ENCODE peak calls at places on chromosome 15, in nine cellular contexts. One of them, this sample, is unnamed.

GRCh38 chr15:100194955-100195354 is 146.8 kb downstream of the ADAMTS17 start:
- DNase-seq in body of pancreas: no peak
- DNase-seq in bronchial epithelial cell: no peak
- DNase-seq in kidney epithelial cell: no peak
- DNase-seq in stimulated activated CD8-positive, alpha-beta memory T cell treated with anti-CD3 and anti-CD28 coated beads, Interleukin-15, amount 100 ng/mL, for 1 hour: no peak
- DNase-seq in H54: no peak
- DNase-seq in amniotic stem cell: no peak
- DNase-seq in naive thymus-derived CD8-positive, alpha-beta T cell: no peak
- DNase-seq in psoas muscle: no peak
- DNase-seq in this sample: no peak

GRCh38 chr15:46126581-46126980 is 491.8 kb downstream of the SQOR start:
- DNase-seq in psoas muscle: no peak
- DNase-seq in stimulated activated CD8-positive, alpha-beta memory T cell treated with anti-CD3 and anti-CD28 coated beads, Interleukin-15, amount 100 ng/mL, for 1 hour: no peak
- DNase-seq in H54: no peak
- DNase-seq in body of pancreas: no peak
- DNase-seq in amniotic stem cell: peak; percentile 2
- DNase-seq in kidney epithelial cell: no peak
- DNase-seq in bronchial epithelial cell: no peak
- DNase-seq in naive thymus-derived CD8-positive, alpha-beta T cell: no peak
- DNase-seq in this sample: no peak

GRCh38 chr15:95495033-95495541 is 835.4 kb upstream of the NR2F2 start:
- DNase-seq in body of pancreas: no peak
- DNase-seq in psoas muscle: no peak
- DNase-seq in stimulated activated CD8-positive, alpha-beta memory T cell treated with anti-CD3 and anti-CD28 coated beads, Interleukin-15, amount 100 ng/mL, for 1 hour: no peak
- DNase-seq in H54: no peak
- DNase-seq in bronchial epithelial cell: no peak
- DNase-seq in kidney epithelial cell: no peak
- DNase-seq in amniotic stem cell: no peak
- DNase-seq in naive thymus-derived CD8-positive, alpha-beta T cell: no peak
- DNase-seq in this sample: no peak

GRCh38 chr15:80950291-80951078 is 39.1 kb downstream of the MESD start:
- DNase-seq in amniotic stem cell: no peak
- DNase-seq in H54: no peak
- DNase-seq in stimulated activated CD8-positive, alpha-beta memory T cell treated with anti-CD3 and anti-CD28 coated beads, Interleukin-15, amount 100 ng/mL, for 1 hour: no peak
- DNase-seq in body of pancreas: no peak
- DNase-seq in naive thymus-derived CD8-positive, alpha-beta T cell: no peak
- DNase-seq in bronchial epithelial cell: no peak
- DNase-seq in psoas muscle: no peak
- DNase-seq in kidney epithelial cell: no peak
- DNase-seq in this sample: no peak

GRCh38 chr15:75349851-75350588 is 3.2 kb downstream of the NEIL1 start:
- DNase-seq in bronchial epithelial cell: no peak
- DNase-seq in kidney epithelial cell: no peak
- DNase-seq in stimulated activated CD8-positive, alpha-beta memory T cell treated with anti-CD3 and anti-CD28 coated beads, Interleukin-15, amount 100 ng/mL, for 1 hour: peak; percentile 50
- DNase-seq in amniotic stem cell: no peak
- DNase-seq in body of pancreas: no peak
- DNase-seq in psoas muscle: no peak
- DNase-seq in H54: no peak
- DNase-seq in naive thymus-derived CD8-positive, alpha-beta T cell: peak; percentile 78
- DNase-seq in this sample: peak; percentile 85

GRCh38 chr15:65902373-65902772 is 33.1 kb downstream of the RAB11A start:
- DNase-seq in stimulated activated CD8-positive, alpha-beta memory T cell treated with anti-CD3 and anti-CD28 coated beads, Interleukin-15, amount 100 ng/mL, for 1 hour: no peak
- DNase-seq in psoas muscle: no peak
- DNase-seq in kidney epithelial cell: peak; percentile 73
- DNase-seq in naive thymus-derived CD8-positive, alpha-beta T cell: peak; percentile 26
- DNase-seq in bronchial epithelial cell: peak; percentile 95
- DNase-seq in body of pancreas: peak; percentile 34
- DNase-seq in amniotic stem cell: no peak
- DNase-seq in H54: peak; percentile 12
- DNase-seq in this sample: no peak

GRCh38 chr15:25173241-25174028 is 218.6 kb downstream of the SNRPN start:
- DNase-seq in kidney epithelial cell: no peak
- DNase-seq in psoas muscle: peak; percentile 1
- DNase-seq in H54: no peak
- DNase-seq in amniotic stem cell: no peak
- DNase-seq in body of pancreas: peak; percentile 3
- DNase-seq in naive thymus-derived CD8-positive, alpha-beta T cell: no peak
- DNase-seq in bronchial epithelial cell: no peak
- DNase-seq in stimulated activated CD8-positive, alpha-beta memory T cell treated with anti-CD3 and anti-CD28 coated beads, Interleukin-15, amount 100 ng/mL, for 1 hour: no peak
- DNase-seq in this sample: no peak

GRCh38 chr15:52078876-52079700 is 33.5 kb downstream of the BCL2L10 start:
- DNase-seq in naive thymus-derived CD8-positive, alpha-beta T cell: peak; percentile 81
- DNase-seq in psoas muscle: peak; percentile 75
- DNase-seq in bronchial epithelial cell: no peak
- DNase-seq in body of pancreas: peak; percentile 82
- DNase-seq in stimulated activated CD8-positive, alpha-beta memory T cell treated with anti-CD3 and anti-CD28 coated beads, Interleukin-15, amount 100 ng/mL, for 1 hour: peak; percentile 79
- DNase-seq in amniotic stem cell: peak; percentile 36
- DNase-seq in H54: no peak
- DNase-seq in kidney epithelial cell: no peak
- DNase-seq in this sample: peak; percentile 64

GRCh38 chr15:42608110-42608531 is 32.7 kb downstream of the STARD9 start:
- DNase-seq in stimulated activated CD8-positive, alpha-beta memory T cell treated with anti-CD3 and anti-CD28 coated beads, Interleukin-15, amount 100 ng/mL, for 1 hour: peak; percentile 16
- DNase-seq in psoas muscle: no peak
- DNase-seq in amniotic stem cell: no peak
- DNase-seq in naive thymus-derived CD8-positive, alpha-beta T cell: peak; percentile 35
- DNase-seq in kidney epithelial cell: peak; percentile 50
- DNase-seq in H54: no peak
- DNase-seq in bronchial epithelial cell: no peak
- DNase-seq in body of pancreas: no peak
- DNase-seq in this sample: peak; percentile 50

GRCh38 chr15:71476823-71477222 is 333.5 kb upstream of the NR2E3 start:
- DNase-seq in naive thymus-derived CD8-positive, alpha-beta T cell: no peak
- DNase-seq in amniotic stem cell: no peak
- DNase-seq in body of pancreas: no peak
- DNase-seq in H54: no peak
- DNase-seq in kidney epithelial cell: no peak
- DNase-seq in stimulated activated CD8-positive, alpha-beta memory T cell treated with anti-CD3 and anti-CD28 coated beads, Interleukin-15, amount 100 ng/mL, for 1 hour: no peak
- DNase-seq in bronchial epithelial cell: no peak
- DNase-seq in psoas muscle: no peak
- DNase-seq in this sample: no peak

GRCh38 chr15:74428442-74428787 is 5.3 kb downstream of the SEMA7A start:
- DNase-seq in stimulated activated CD8-positive, alpha-beta memory T cell treated with anti-CD3 and anti-CD28 coated beads, Interleukin-15, amount 100 ng/mL, for 1 hour: no peak
- DNase-seq in bronchial epithelial cell: no peak
- DNase-seq in psoas muscle: no peak
- DNase-seq in kidney epithelial cell: no peak
- DNase-seq in body of pancreas: no peak
- DNase-seq in naive thymus-derived CD8-positive, alpha-beta T cell: no peak
- DNase-seq in amniotic stem cell: no peak
- DNase-seq in H54: no peak
- DNase-seq in this sample: no peak

GRCh38 chr15:48191574-48192225 is at the start of gene CTXN2:
- DNase-seq in amniotic stem cell: no peak
- DNase-seq in psoas muscle: no peak
- DNase-seq in bronchial epithelial cell: peak; percentile 8
- DNase-seq in naive thymus-derived CD8-positive, alpha-beta T cell: no peak
- DNase-seq in body of pancreas: no peak
- DNase-seq in stimulated activated CD8-positive, alpha-beta memory T cell treated with anti-CD3 and anti-CD28 coated beads, Interleukin-15, amount 100 ng/mL, for 1 hour: no peak
- DNase-seq in kidney epithelial cell: no peak
- DNase-seq in H54: no peak
- DNase-seq in this sample: no peak

GRCh38 chr15:98881526-98882517 is 125.8 kb downstream of the PGPEP1L start:
- DNase-seq in body of pancreas: peak; percentile 36
- DNase-seq in bronchial epithelial cell: peak; percentile 69
- DNase-seq in naive thymus-derived CD8-positive, alpha-beta T cell: no peak
- DNase-seq in amniotic stem cell: no peak
- DNase-seq in kidney epithelial cell: no peak
- DNase-seq in H54: no peak
- DNase-seq in stimulated activated CD8-positive, alpha-beta memory T cell treated with anti-CD3 and anti-CD28 coated beads, Interleukin-15, amount 100 ng/mL, for 1 hour: no peak
- DNase-seq in psoas muscle: no peak
- DNase-seq in this sample: no peak

GRCh38 chr15:68553594-68553993 is 25.2 kb upstream of the CORO2B start:
- DNase-seq in H54: no peak
- DNase-seq in stimulated activated CD8-positive, alpha-beta memory T cell treated with anti-CD3 and anti-CD28 coated beads, Interleukin-15, amount 100 ng/mL, for 1 hour: no peak
- DNase-seq in psoas muscle: no peak
- DNase-seq in bronchial epithelial cell: no peak
- DNase-seq in naive thymus-derived CD8-positive, alpha-beta T cell: no peak
- DNase-seq in kidney epithelial cell: no peak
- DNase-seq in amniotic stem cell: no peak
- DNase-seq in body of pancreas: no peak
- DNase-seq in this sample: no peak

GRCh38 chr15:58292761-58293175 is 139.0 kb upstream of the LIPC start:
- DNase-seq in amniotic stem cell: no peak
- DNase-seq in bronchial epithelial cell: no peak
- DNase-seq in psoas muscle: no peak
- DNase-seq in H54: no peak
- DNase-seq in naive thymus-derived CD8-positive, alpha-beta T cell: no peak
- DNase-seq in body of pancreas: no peak
- DNase-seq in kidney epithelial cell: no peak
- DNase-seq in stimulated activated CD8-positive, alpha-beta memory T cell treated with anti-CD3 and anti-CD28 coated beads, Interleukin-15, amount 100 ng/mL, for 1 hour: no peak
- DNase-seq in this sample: no peak

GRCh38 chr15:101126618-101127502 is 125.0 kb downstream of the CHSY1 start:
- DNase-seq in stimulated activated CD8-positive, alpha-beta memory T cell treated with anti-CD3 and anti-CD28 coated beads, Interleukin-15, amount 100 ng/mL, for 1 hour: no peak
- DNase-seq in kidney epithelial cell: no peak
- DNase-seq in H54: no peak
- DNase-seq in body of pancreas: no peak
- DNase-seq in bronchial epithelial cell: no peak
- DNase-seq in amniotic stem cell: no peak
- DNase-seq in naive thymus-derived CD8-positive, alpha-beta T cell: no peak
- DNase-seq in psoas muscle: no peak
- DNase-seq in this sample: no peak

GRCh38 chr15:80609512-80609946 is 85.6 kb upstream of the ABHD17C start:
- DNase-seq in bronchial epithelial cell: peak; percentile 66
- DNase-seq in psoas muscle: no peak
- DNase-seq in stimulated activated CD8-positive, alpha-beta memory T cell treated with anti-CD3 and anti-CD28 coated beads, Interleukin-15, amount 100 ng/mL, for 1 hour: no peak
- DNase-seq in body of pancreas: no peak
- DNase-seq in naive thymus-derived CD8-positive, alpha-beta T cell: no peak
- DNase-seq in amniotic stem cell: no peak
- DNase-seq in kidney epithelial cell: no peak
- DNase-seq in H54: no peak
- DNase-seq in this sample: no peak

GRCh38 chr15:57505949-57506391 is 85.7 kb upstream of the MYZAP start:
- DNase-seq in H54: no peak
- DNase-seq in kidney epithelial cell: peak; percentile 67
- DNase-seq in psoas muscle: no peak
- DNase-seq in stimulated activated CD8-positive, alpha-beta memory T cell treated with anti-CD3 and anti-CD28 coated beads, Interleukin-15, amount 100 ng/mL, for 1 hour: no peak
- DNase-seq in naive thymus-derived CD8-positive, alpha-beta T cell: no peak
- DNase-seq in bronchial epithelial cell: peak; percentile 97
- DNase-seq in body of pancreas: peak; percentile 94
- DNase-seq in amniotic stem cell: no peak
- DNase-seq in this sample: no peak

GRCh38 chr15:82802497-82802896 is 3.4 kb downstream of the FSD2 start:
- DNase-seq in H54: no peak
- DNase-seq in naive thymus-derived CD8-positive, alpha-beta T cell: no peak
- DNase-seq in bronchial epithelial cell: no peak
- DNase-seq in psoas muscle: no peak
- DNase-seq in kidney epithelial cell: no peak
- DNase-seq in amniotic stem cell: no peak
- DNase-seq in body of pancreas: no peak
- DNase-seq in stimulated activated CD8-positive, alpha-beta memory T cell treated with anti-CD3 and anti-CD28 coated beads, Interleukin-15, amount 100 ng/mL, for 1 hour: no peak
- DNase-seq in this sample: no peak

GRCh38 chr15:65101418-65101890 is 13.5 kb downstream of the UBAP1L start:
- DNase-seq in amniotic stem cell: no peak
- DNase-seq in body of pancreas: peak; percentile 39
- DNase-seq in H54: peak; percentile 35
- DNase-seq in stimulated activated CD8-positive, alpha-beta memory T cell treated with anti-CD3 and anti-CD28 coated beads, Interleukin-15, amount 100 ng/mL, for 1 hour: no peak
- DNase-seq in kidney epithelial cell: peak; percentile 9
- DNase-seq in bronchial epithelial cell: peak; percentile 46
- DNase-seq in naive thymus-derived CD8-positive, alpha-beta T cell: peak; percentile 24
- DNase-seq in psoas muscle: peak; percentile 70
- DNase-seq in this sample: peak; percentile 40

GRCh38 chr15:76987896-76988860 is 6.7 kb upstream of the PSTPIP1 start:
- DNase-seq in naive thymus-derived CD8-positive, alpha-beta T cell: no peak
- DNase-seq in psoas muscle: peak; percentile 76
- DNase-seq in stimulated activated CD8-positive, alpha-beta memory T cell treated with anti-CD3 and anti-CD28 coated beads, Interleukin-15, amount 100 ng/mL, for 1 hour: no peak
- DNase-seq in kidney epithelial cell: no peak
- DNase-seq in H54: no peak
- DNase-seq in body of pancreas: peak; percentile 9
- DNase-seq in amniotic stem cell: no peak
- DNase-seq in bronchial epithelial cell: no peak
- DNase-seq in this sample: no peak

GRCh38 chr15:94335616-94336015 is 104.3 kb downstream of the MCTP2 start:
- DNase-seq in stimulated activated CD8-positive, alpha-beta memory T cell treated with anti-CD3 and anti-CD28 coated beads, Interleukin-15, amount 100 ng/mL, for 1 hour: no peak
- DNase-seq in psoas muscle: no peak
- DNase-seq in naive thymus-derived CD8-positive, alpha-beta T cell: no peak
- DNase-seq in kidney epithelial cell: no peak
- DNase-seq in body of pancreas: no peak
- DNase-seq in amniotic stem cell: no peak
- DNase-seq in bronchial epithelial cell: no peak
- DNase-seq in H54: no peak
- DNase-seq in this sample: no peak

GRCh38 chr15:59997070-59997701 is 6.9 kb upstream of the FOXB1 start:
- DNase-seq in amniotic stem cell: no peak
- DNase-seq in body of pancreas: no peak
- DNase-seq in stimulated activated CD8-positive, alpha-beta memory T cell treated with anti-CD3 and anti-CD28 coated beads, Interleukin-15, amount 100 ng/mL, for 1 hour: no peak
- DNase-seq in H54: no peak
- DNase-seq in psoas muscle: no peak
- DNase-seq in naive thymus-derived CD8-positive, alpha-beta T cell: no peak
- DNase-seq in bronchial epithelial cell: no peak
- DNase-seq in kidney epithelial cell: no peak
- DNase-seq in this sample: peak; percentile 35

GRCh38 chr15:32651229-32651837 is 9.8 kb downstream of the SCG5 start:
- DNase-seq in kidney epithelial cell: peak; percentile 34
- DNase-seq in psoas muscle: peak; percentile 27
- DNase-seq in body of pancreas: peak; percentile 44
- DNase-seq in naive thymus-derived CD8-positive, alpha-beta T cell: peak; percentile 20
- DNase-seq in bronchial epithelial cell: peak; percentile 69
- DNase-seq in amniotic stem cell: peak; percentile 50
- DNase-seq in stimulated activated CD8-positive, alpha-beta memory T cell treated with anti-CD3 and anti-CD28 coated beads, Interleukin-15, amount 100 ng/mL, for 1 hour: no peak
- DNase-seq in H54: peak; percentile 46
- DNase-seq in this sample: peak; percentile 19

GRCh38 chr15:51229907-51230328 is 108.5 kb downstream of the CYP19A1 start:
- DNase-seq in stimulated activated CD8-positive, alpha-beta memory T cell treated with anti-CD3 and anti-CD28 coated beads, Interleukin-15, amount 100 ng/mL, for 1 hour: no peak
- DNase-seq in amniotic stem cell: no peak
- DNase-seq in body of pancreas: no peak
- DNase-seq in kidney epithelial cell: no peak
- DNase-seq in bronchial epithelial cell: peak; percentile 41
- DNase-seq in naive thymus-derived CD8-positive, alpha-beta T cell: no peak
- DNase-seq in H54: no peak
- DNase-seq in psoas muscle: no peak
- DNase-seq in this sample: no peak

GRCh38 chr15:69141286-69141701 is 19.1 kb upstream of the GLCE start:
- DNase-seq in kidney epithelial cell: no peak
- DNase-seq in body of pancreas: peak; percentile 21
- DNase-seq in naive thymus-derived CD8-positive, alpha-beta T cell: no peak
- DNase-seq in bronchial epithelial cell: no peak
- DNase-seq in amniotic stem cell: no peak
- DNase-seq in psoas muscle: no peak
- DNase-seq in stimulated activated CD8-positive, alpha-beta memory T cell treated with anti-CD3 and anti-CD28 coated beads, Interleukin-15, amount 100 ng/mL, for 1 hour: no peak
- DNase-seq in H54: no peak
- DNase-seq in this sample: no peak

GRCh38 chr15:38714309-38715072 is 149.9 kb upstream of the RASGRP1 start:
- DNase-seq in naive thymus-derived CD8-positive, alpha-beta T cell: no peak
- DNase-seq in body of pancreas: no peak
- DNase-seq in bronchial epithelial cell: peak; percentile 82
- DNase-seq in kidney epithelial cell: peak; percentile 79
- DNase-seq in H54: peak; percentile 31
- DNase-seq in stimulated activated CD8-positive, alpha-beta memory T cell treated with anti-CD3 and anti-CD28 coated beads, Interleukin-15, amount 100 ng/mL, for 1 hour: no peak
- DNase-seq in amniotic stem cell: peak; percentile 72
- DNase-seq in psoas muscle: no peak
- DNase-seq in this sample: no peak

GRCh38 chr15:37079726-37080125 is 20.6 kb downstream of the MEIS2 start:
- DNase-seq in stimulated activated CD8-positive, alpha-beta memory T cell treated with anti-CD3 and anti-CD28 coated beads, Interleukin-15, amount 100 ng/mL, for 1 hour: no peak
- DNase-seq in kidney epithelial cell: no peak
- DNase-seq in psoas muscle: no peak
- DNase-seq in body of pancreas: no peak
- DNase-seq in bronchial epithelial cell: no peak
- DNase-seq in amniotic stem cell: no peak
- DNase-seq in naive thymus-derived CD8-positive, alpha-beta T cell: no peak
- DNase-seq in H54: no peak
- DNase-seq in this sample: no peak

GRCh38 chr15:42152921-42153680 is 3.3 kb downstream of the PLA2G4F start:
- DNase-seq in psoas muscle: no peak
- DNase-seq in amniotic stem cell: no peak
- DNase-seq in H54: no peak
- DNase-seq in body of pancreas: no peak
- DNase-seq in kidney epithelial cell: no peak
- DNase-seq in stimulated activated CD8-positive, alpha-beta memory T cell treated with anti-CD3 and anti-CD28 coated beads, Interleukin-15, amount 100 ng/mL, for 1 hour: no peak
- DNase-seq in naive thymus-derived CD8-positive, alpha-beta T cell: no peak
- DNase-seq in bronchial epithelial cell: no peak
- DNase-seq in this sample: no peak